ENCODE peak calls at places on chromosomes 13 and 19, in six cellular contexts. One of them, this sample, is unnamed.

GRCh38 chr13:48876289-48876688 is 99.4 kb upstream of the FNDC3A start:
- DNase-seq in colonic mucosa: no peak
- DNase-seq in fibroblast of the aortic adventitia: no peak
- DNase-seq in mucosa of descending colon: no peak
- DNase-seq in AG10803: no peak
- DNase-seq in cardiac muscle cell: no peak
- DNase-seq in this sample: peak; percentile 38

GRCh38 chr13:40589285-40590109 is 76.9 kb downstream of the FOXO1 start:
- DNase-seq in mucosa of descending colon: no peak
- DNase-seq in AG10803: peak; percentile 65
- DNase-seq in cardiac muscle cell: peak; percentile 20
- DNase-seq in colonic mucosa: no peak
- DNase-seq in fibroblast of the aortic adventitia: peak; percentile 52
- DNase-seq in this sample: peak; percentile 38

GRCh38 chr19:10836478-10837325 is 690 bp upstream of the TMED1 start:
- DNase-seq in cardiac muscle cell: peak; percentile 83
- DNase-seq in colonic mucosa: peak; percentile 89
- DNase-seq in fibroblast of the aortic adventitia: no peak
- DNase-seq in AG10803: peak; percentile 81
- DNase-seq in mucosa of descending colon: peak; percentile 89
- DNase-seq in this sample: no peak

GRCh38 chr19:2949939-2950285 is 5.1 kb upstream of the ZNF77 start:
- DNase-seq in cardiac muscle cell: peak; percentile 79
- DNase-seq in colonic mucosa: no peak
- DNase-seq in fibroblast of the aortic adventitia: peak; percentile 64
- DNase-seq in AG10803: peak; percentile 7
- DNase-seq in mucosa of descending colon: no peak
- DNase-seq in this sample: no peak

GRCh38 chr13:40371531-40372125 is 294.8 kb downstream of the FOXO1 start:
- DNase-seq in fibroblast of the aortic adventitia: no peak
- DNase-seq in AG10803: no peak
- DNase-seq in mucosa of descending colon: no peak
- DNase-seq in colonic mucosa: no peak
- DNase-seq in cardiac muscle cell: no peak
- DNase-seq in this sample: no peak

GRCh38 chr13:27926644-27927434 is 7.0 kb downstream of the PDX1 start:
- DNase-seq in colonic mucosa: no peak
- DNase-seq in AG10803: no peak
- DNase-seq in mucosa of descending colon: no peak
- DNase-seq in cardiac muscle cell: no peak
- DNase-seq in fibroblast of the aortic adventitia: no peak
- DNase-seq in this sample: peak; percentile 49

GRCh38 chr19:13764821-13765394 is 586 bp downstream of the MRI1 start:
- DNase-seq in fibroblast of the aortic adventitia: no peak
- DNase-seq in cardiac muscle cell: peak; percentile 50
- DNase-seq in colonic mucosa: no peak
- DNase-seq in mucosa of descending colon: peak; percentile 62
- DNase-seq in AG10803: no peak
- DNase-seq in this sample: peak; percentile 46

GRCh38 chr13:87684850-87685735 is 13.9 kb downstream of the SLITRK5 start:
- DNase-seq in mucosa of descending colon: no peak
- DNase-seq in colonic mucosa: no peak
- DNase-seq in cardiac muscle cell: no peak
- DNase-seq in AG10803: no peak
- DNase-seq in fibroblast of the aortic adventitia: no peak
- DNase-seq in this sample: no peak

GRCh38 chr19:47284324-47284899 is 9.7 kb downstream of the INAFM1 start:
- DNase-seq in colonic mucosa: peak; percentile 62
- DNase-seq in AG10803: peak; percentile 62
- DNase-seq in mucosa of descending colon: no peak
- DNase-seq in fibroblast of the aortic adventitia: peak; percentile 80
- DNase-seq in cardiac muscle cell: peak; percentile 71
- DNase-seq in this sample: peak; percentile 61

GRCh38 chr13:44815507-44816074 is 173.7 kb downstream of the NUFIP1 start:
- DNase-seq in cardiac muscle cell: peak; percentile 18
- DNase-seq in fibroblast of the aortic adventitia: peak; percentile 96
- DNase-seq in AG10803: peak; percentile 98
- DNase-seq in colonic mucosa: peak; percentile 24
- DNase-seq in mucosa of descending colon: no peak
- DNase-seq in this sample: peak; percentile 41

GRCh38 chr19:31664997-31665396 is 315.8 kb upstream of the TSHZ3 start:
- DNase-seq in cardiac muscle cell: no peak
- DNase-seq in mucosa of descending colon: no peak
- DNase-seq in colonic mucosa: no peak
- DNase-seq in AG10803: no peak
- DNase-seq in fibroblast of the aortic adventitia: no peak
- DNase-seq in this sample: no peak

GRCh38 chr19:2478756-2479555 is 3.0 kb downstream of the GADD45B start:
- DNase-seq in colonic mucosa: peak; percentile 80
- DNase-seq in fibroblast of the aortic adventitia: peak; percentile 82
- DNase-seq in mucosa of descending colon: peak; percentile 83
- DNase-seq in cardiac muscle cell: no peak
- DNase-seq in AG10803: peak; percentile 82
- DNase-seq in this sample: peak; percentile 47

GRCh38 chr13:78816592-78816991 is 157.6 kb upstream of the OBI1 start:
- DNase-seq in AG10803: no peak
- DNase-seq in colonic mucosa: no peak
- DNase-seq in mucosa of descending colon: no peak
- DNase-seq in cardiac muscle cell: no peak
- DNase-seq in fibroblast of the aortic adventitia: no peak
- DNase-seq in this sample: no peak

GRCh38 chr19:11482384-11483050 is 1.7 kb upstream of the ELAVL3 start:
- DNase-seq in fibroblast of the aortic adventitia: peak; percentile 66
- DNase-seq in colonic mucosa: peak; percentile 81
- DNase-seq in cardiac muscle cell: peak; percentile 86
- DNase-seq in mucosa of descending colon: peak; percentile 87
- DNase-seq in AG10803: peak; percentile 71
- DNase-seq in this sample: peak; percentile 91

GRCh38 chr13:52711277-52711676 is 28.3 kb downstream of the CNMD start:
- DNase-seq in fibroblast of the aortic adventitia: no peak
- DNase-seq in AG10803: no peak
- DNase-seq in colonic mucosa: no peak
- DNase-seq in cardiac muscle cell: no peak
- DNase-seq in mucosa of descending colon: no peak
- DNase-seq in this sample: peak; percentile 66

GRCh38 chr13:111614009-111614408 is 293.6 kb downstream of the TEX29 start:
- DNase-seq in cardiac muscle cell: no peak
- DNase-seq in colonic mucosa: no peak
- DNase-seq in mucosa of descending colon: no peak
- DNase-seq in fibroblast of the aortic adventitia: no peak
- DNase-seq in AG10803: no peak
- DNase-seq in this sample: no peak

GRCh38 chr19:47315125-47315821 is 5.6 kb downstream of the C5AR1 start:
- DNase-seq in cardiac muscle cell: no peak
- DNase-seq in colonic mucosa: peak; percentile 38
- DNase-seq in AG10803: peak; percentile 89
- DNase-seq in mucosa of descending colon: no peak
- DNase-seq in fibroblast of the aortic adventitia: peak; percentile 94
- DNase-seq in this sample: no peak

GRCh38 chr13:105083986-105084385 is 1451.5 kb downstream of the EFNB2 start:
- DNase-seq in fibroblast of the aortic adventitia: peak; percentile 6
- DNase-seq in cardiac muscle cell: no peak
- DNase-seq in AG10803: no peak
- DNase-seq in mucosa of descending colon: no peak
- DNase-seq in colonic mucosa: no peak
- DNase-seq in this sample: no peak

GRCh38 chr19:3942790-3943409 is 10.0 kb downstream of the NMRK2 start:
- DNase-seq in AG10803: no peak
- DNase-seq in cardiac muscle cell: no peak
- DNase-seq in mucosa of descending colon: no peak
- DNase-seq in colonic mucosa: no peak
- DNase-seq in fibroblast of the aortic adventitia: no peak
- DNase-seq in this sample: no peak

GRCh38 chr13:75226092-75226491 is 255.9 kb downstream of the TBC1D4 start:
- DNase-seq in mucosa of descending colon: no peak
- DNase-seq in colonic mucosa: no peak
- DNase-seq in AG10803: no peak
- DNase-seq in fibroblast of the aortic adventitia: no peak
- DNase-seq in cardiac muscle cell: no peak
- DNase-seq in this sample: no peak

GRCh38 chr19:44848036-44848804 is 2.1 kb downstream of the NECTIN2 start:
- DNase-seq in cardiac muscle cell: peak; percentile 44
- DNase-seq in colonic mucosa: peak; percentile 25
- DNase-seq in AG10803: peak; percentile 51
- DNase-seq in fibroblast of the aortic adventitia: peak; percentile 49
- DNase-seq in mucosa of descending colon: no peak
- DNase-seq in this sample: peak; percentile 67

GRCh38 chr13:75715598-75716523 is 79.7 kb downstream of the LMO7 start:
- DNase-seq in mucosa of descending colon: no peak
- DNase-seq in AG10803: no peak
- DNase-seq in cardiac muscle cell: no peak
- DNase-seq in fibroblast of the aortic adventitia: peak; percentile 63
- DNase-seq in colonic mucosa: no peak
- DNase-seq in this sample: no peak

GRCh38 chr13:98129059-98129741 is 13.7 kb upstream of the FARP1 start:
- DNase-seq in AG10803: peak; percentile 64
- DNase-seq in cardiac muscle cell: no peak
- DNase-seq in colonic mucosa: no peak
- DNase-seq in mucosa of descending colon: no peak
- DNase-seq in fibroblast of the aortic adventitia: no peak
- DNase-seq in this sample: no peak

GRCh38 chr19:41224632-41225031 is 5.6 kb downstream of the AXL start:
- DNase-seq in cardiac muscle cell: no peak
- DNase-seq in mucosa of descending colon: no peak
- DNase-seq in fibroblast of the aortic adventitia: no peak
- DNase-seq in AG10803: no peak
- DNase-seq in colonic mucosa: no peak
- DNase-seq in this sample: no peak

GRCh38 chr19:41225238-41226052 is 6.4 kb downstream of the AXL start:
- DNase-seq in mucosa of descending colon: no peak
- DNase-seq in AG10803: peak; percentile 100
- DNase-seq in colonic mucosa: peak; percentile 47
- DNase-seq in cardiac muscle cell: peak; percentile 28
- DNase-seq in fibroblast of the aortic adventitia: peak; percentile 99
- DNase-seq in this sample: peak; percentile 65

GRCh38 chr19:41228486-41228885 is 9.5 kb downstream of the AXL start:
- DNase-seq in mucosa of descending colon: no peak
- DNase-seq in AG10803: no peak
- DNase-seq in cardiac muscle cell: no peak
- DNase-seq in fibroblast of the aortic adventitia: no peak
- DNase-seq in colonic mucosa: no peak
- DNase-seq in this sample: no peak

GRCh38 chr19:41226874-41227390 is 7.9 kb downstream of the AXL start:
- DNase-seq in cardiac muscle cell: no peak
- DNase-seq in mucosa of descending colon: no peak
- DNase-seq in colonic mucosa: no peak
- DNase-seq in fibroblast of the aortic adventitia: no peak
- DNase-seq in AG10803: no peak
- DNase-seq in this sample: no peak

GRCh38 chr19:41226053-41226873 is 7.2 kb downstream of the AXL start:
- DNase-seq in cardiac muscle cell: peak; percentile 63
- DNase-seq in AG10803: peak; percentile 93
- DNase-seq in mucosa of descending colon: peak; percentile 78
- DNase-seq in fibroblast of the aortic adventitia: peak; percentile 80
- DNase-seq in colonic mucosa: peak; percentile 74
- DNase-seq in this sample: peak; percentile 75
- TF ChIP-seq CTCF in cardiac muscle cell: no peak
- TF ChIP-seq CTCF in AG10803: no peak
- TF ChIP-seq CTCF in mucosa of descending colon: no peak
- TF ChIP-seq CTCF in fibroblast of the aortic adventitia: peak; percentile 4
- TF ChIP-seq CTCF in colonic mucosa: no peak
- TF ChIP-seq CTCF in this sample: peak; percentile 30

DNA sequence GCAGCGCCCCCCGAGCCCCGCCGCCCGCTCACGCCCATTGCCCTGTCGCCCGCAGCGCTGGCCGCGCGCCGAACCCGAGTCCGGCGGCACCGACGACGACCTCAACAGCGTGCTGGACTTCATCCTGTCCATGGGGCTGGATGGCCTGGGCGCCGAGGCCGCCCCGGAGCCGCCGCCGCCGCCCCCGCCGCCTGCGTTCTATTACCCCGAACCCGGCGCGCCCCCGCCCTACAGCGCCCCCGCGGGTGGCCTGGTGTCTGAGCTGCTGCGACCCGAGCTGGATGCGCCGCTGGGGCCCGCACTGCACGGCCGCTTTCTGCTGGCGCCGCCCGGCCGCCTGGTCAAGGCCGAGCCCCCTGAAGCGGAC is 518 bp downstream of the KLF2 start:
- DNase-seq in cardiac muscle cell: peak; percentile 56
- DNase-seq in mucosa of descending colon: peak; percentile 67
- DNase-seq in fibroblast of the aortic adventitia: no peak
- DNase-seq in AG10803: peak; percentile 31
- DNase-seq in colonic mucosa: peak; percentile 44
- DNase-seq in this sample: peak; percentile 61
- TF ChIP-seq CTCF in cardiac muscle cell: peak; percentile 8
- TF ChIP-seq CTCF in mucosa of descending colon: no peak
- TF ChIP-seq CTCF in fibroblast of the aortic adventitia: no peak
- TF ChIP-seq CTCF in AG10803: peak; percentile 4
- TF ChIP-seq CTCF in colonic mucosa: no peak
- TF ChIP-seq CTCF in this sample: peak; percentile 14

DNA sequence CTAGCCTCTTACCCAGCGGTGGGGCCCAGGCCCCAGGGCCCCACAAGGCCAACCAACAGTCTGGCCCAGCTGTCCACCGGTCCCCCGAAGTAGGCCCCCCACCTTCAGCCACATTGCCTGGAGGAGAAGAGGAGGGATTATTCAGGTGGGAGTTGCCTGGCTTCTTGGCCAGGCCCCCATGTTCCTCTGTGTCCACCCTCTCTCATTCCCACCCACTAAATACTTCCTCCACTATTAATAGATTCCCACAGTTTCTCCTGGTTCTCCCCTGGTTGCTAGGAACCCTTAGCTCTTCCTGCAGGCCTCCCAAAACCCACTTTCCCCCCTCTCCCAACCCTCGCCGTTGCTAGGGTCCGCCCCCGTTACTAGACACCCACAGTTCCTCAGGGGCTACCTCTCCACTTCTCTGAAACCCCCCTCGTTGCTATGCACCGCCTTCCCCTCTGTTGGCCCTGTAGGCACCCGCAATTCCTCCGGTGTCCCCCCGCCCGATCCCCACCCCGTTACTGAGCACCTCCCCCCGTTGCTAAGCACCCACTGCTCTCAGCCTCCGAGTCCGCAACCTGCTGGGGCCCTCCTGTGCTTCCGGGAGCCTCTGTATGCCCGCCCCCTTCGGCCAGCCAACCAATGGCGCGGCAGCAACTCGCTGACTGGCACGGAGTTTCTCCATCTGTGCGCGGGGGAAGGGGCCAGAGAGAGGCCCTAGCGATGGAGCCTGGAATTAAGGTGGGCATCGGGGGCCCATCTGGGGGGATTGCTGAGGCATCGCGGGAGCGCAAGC is 2.0 kb downstream of the COQ8B start:
- DNase-seq in cardiac muscle cell: peak; percentile 96
- DNase-seq in AG10803: peak; percentile 90
- DNase-seq in fibroblast of the aortic adventitia: peak; percentile 93
- DNase-seq in mucosa of descending colon: peak; percentile 97
- DNase-seq in colonic mucosa: peak; percentile 97
- DNase-seq in this sample: peak; percentile 95
- TF ChIP-seq CTCF in cardiac muscle cell: no peak
- TF ChIP-seq CTCF in AG10803: peak; percentile 4
- TF ChIP-seq CTCF in fibroblast of the aortic adventitia: peak; percentile 4
- TF ChIP-seq CTCF in mucosa of descending colon: no peak
- TF ChIP-seq CTCF in colonic mucosa: no peak
- TF ChIP-seq CTCF in this sample: peak; percentile 10

DNA sequence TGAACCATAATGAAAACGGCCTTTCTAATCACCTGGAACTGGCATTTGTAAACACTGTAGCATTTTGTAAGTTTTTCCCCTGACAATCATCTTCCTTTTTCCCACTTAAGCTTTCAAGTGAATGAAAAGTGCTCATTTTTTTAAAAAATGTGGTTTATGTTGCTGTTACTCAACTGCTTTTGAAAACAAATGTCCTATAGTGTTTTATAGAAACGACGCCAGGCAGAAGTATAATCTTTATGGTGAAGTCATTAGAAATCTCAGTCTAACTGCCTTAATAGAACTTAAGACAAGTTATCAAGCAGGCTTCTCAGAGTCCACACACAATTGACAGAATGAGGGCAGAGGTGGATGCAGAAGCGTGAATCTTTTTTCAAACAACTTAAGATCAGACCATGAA is 442.3 kb downstream of the KLF12 start:
- DNase-seq in mucosa of descending colon: no peak
- DNase-seq in colonic mucosa: no peak
- DNase-seq in cardiac muscle cell: no peak
- DNase-seq in fibroblast of the aortic adventitia: no peak
- DNase-seq in AG10803: no peak
- DNase-seq in this sample: no peak
- TF ChIP-seq CTCF in mucosa of descending colon: no peak
- TF ChIP-seq CTCF in colonic mucosa: no peak
- TF ChIP-seq CTCF in cardiac muscle cell: no peak
- TF ChIP-seq CTCF in fibroblast of the aortic adventitia: no peak
- TF ChIP-seq CTCF in AG10803: no peak
- TF ChIP-seq CTCF in this sample: no peak

This sample was measured in neural progenitor cell.